ENCODE peak calls at places on chromosome 15, in six cellular contexts. F is HCT116, D is prostate gland, A is GM12892, P is heart left ventricle, Q is NB4. E is an unnamed sample.

GRCh38 chr15:39748276-39748675 is 34.4 kb downstream of the FSIP1 start:
- DNase-seq in F (no peak), D (no peak), A (no peak), P (no peak), Q (no peak), E (no peak)

GRCh38 chr15:79994651-79995050 is 23.7 kb upstream of the BCL2A1 start:
- DNase-seq in F (peak; percentile 16), D (no peak), A (no peak), P (no peak), Q (no peak), E (no peak)

GRCh38 chr15:51801391-51801835 is 28.0 kb upstream of the TMOD3 start:
- DNase-seq in F (peak; percentile 33), D (no peak), A (no peak), P (no peak), Q (peak; percentile 7), E (no peak)

GRCh38 chr15:26945046-26945445 is 25.9 kb upstream of the GABRG3 start:
- DNase-seq in F (no peak), D (no peak), A (no peak), P (no peak), Q (no peak), E (no peak)

GRCh38 chr15:81170504-81170903 is 26.2 kb upstream of the IL16 start:
- DNase-seq in F (no peak), D (no peak), A (no peak), P (no peak), Q (no peak), E (no peak)

GRCh38 chr15:64105113-64105704 is 9.4 kb downstream of the SNX1 start:
- DNase-seq in F (no peak), D (peak; percentile 23), A (no peak), P (no peak), Q (peak; percentile 44), E (no peak)

GRCh38 chr15:51190424-51191068 is 95.8 kb upstream of the TNFAIP8L3 start:
- DNase-seq in F (no peak), D (no peak), A (no peak), P (peak; percentile 73), Q (no peak), E (no peak)

GRCh38 chr15:75725719-75726607 is 13.3 kb upstream of the CSPG4 start:
- DNase-seq in F (no peak), D (no peak), A (no peak), P (peak; percentile 42), Q (peak; percentile 28), E (no peak)

GRCh38 chr15:90001683-90002427 is 731 bp downstream of the ZNF710 start:
- DNase-seq in F (no peak), D (peak; percentile 53), A (peak; percentile 72), P (peak; percentile 76), Q (peak; percentile 84), E (no peak)

GRCh38 chr15:70039917-70040316 is 57.8 kb downstream of the TLE3 start:
- DNase-seq in F (no peak), D (no peak), A (no peak), P (no peak), Q (no peak), E (no peak)

GRCh38 chr15:48077785-48078184 is 43.0 kb upstream of the SLC24A5 start:
- DNase-seq in F (no peak), D (no peak), A (no peak), P (no peak), Q (no peak), E (no peak)

GRCh38 chr15:78570710-78571109 is 5.4 kb downstream of the CHRNA5 start:
- DNase-seq in F (no peak), D (no peak), A (no peak), P (no peak), Q (peak; percentile 40), E (no peak)

GRCh38 chr15:95208988-95209387 is 977.6 kb downstream of the MCTP2 start:
- DNase-seq in F (no peak), D (no peak), A (no peak), P (no peak), Q (peak; percentile 41), E (no peak)

GRCh38 chr15:92882697-92883642 is 17.2 kb upstream of the CHD2 start:
- DNase-seq in F (no peak), D (no peak), A (no peak), P (peak; percentile 78), Q (peak; percentile 49), E (peak; percentile 98)

GRCh38 chr15:65377976-65378366 is at the start of gene IGDCC3:
- DNase-seq in F (no peak), D (no peak), A (no peak), P (no peak), Q (no peak), E (no peak)

GRCh38 chr15:78434134-78434533 is 3.9 kb upstream of the IREB2 start:
- DNase-seq in F (no peak), D (no peak), A (no peak), P (no peak), Q (no peak), E (no peak)

GRCh38 chr15:40358492-40359353 is 704 bp downstream of the DISP2 start:
- DNase-seq in F (no peak), D (no peak), A (no peak), P (no peak), Q (peak; percentile 56), E (no peak)

GRCh38 chr15:85777291-85778106 is 17.2 kb downstream of the KLHL25 start:
- DNase-seq in F (no peak), D (no peak), A (no peak), P (no peak), Q (no peak), E (no peak)
- TF ChIP-seq POLR2A in F (no peak), D (no peak), A (no peak), P (no peak), Q (no peak), E (no peak)

GRCh38 chr15:82808634-82809041 is 790 bp upstream of the WHAMM start:
- DNase-seq in F (no peak), D (no peak), A (no peak), P (no peak), Q (no peak), E (no peak)

GRCh38 chr15:82807920-82808633 is 1.4 kb upstream of the WHAMM start:
- DNase-seq in F (no peak), D (no peak), A (no peak), P (no peak), Q (no peak), E (no peak)

GRCh38 chr15:82810863-82811421 is 1.5 kb downstream of the WHAMM start:
- DNase-seq in F (no peak), D (no peak), A (no peak), P (no peak), Q (peak; percentile 55), E (no peak)

GRCh38 chr15:82809308-82810060 is at the start of gene WHAMM:
- DNase-seq in F (peak; percentile 96), D (peak; percentile 99), A (peak; percentile 66), P (peak; percentile 98), Q (peak; percentile 99), E (peak; percentile 95)

GRCh38 chr15:82810061-82810862 is 834 bp downstream of the WHAMM start:
- DNase-seq in F (no peak), D (no peak), A (no peak), P (peak; percentile 72), Q (peak; percentile 75), E (no peak)
- TF ChIP-seq POLR2A in F (no peak), D (no peak), A (no peak), P (no peak), Q (no peak), E (no peak)

GRCh38 chr15:91517491-91518200 is 335.9 kb upstream of the SLCO3A1 start:
- DNase-seq in F (no peak), D (no peak), A (no peak), P (no peak), Q (peak; percentile 41), E (no peak)
- TF ChIP-seq POLR2A in F (no peak), D (no peak), A (no peak), P (no peak), Q (no peak), E (no peak)

DNA sequence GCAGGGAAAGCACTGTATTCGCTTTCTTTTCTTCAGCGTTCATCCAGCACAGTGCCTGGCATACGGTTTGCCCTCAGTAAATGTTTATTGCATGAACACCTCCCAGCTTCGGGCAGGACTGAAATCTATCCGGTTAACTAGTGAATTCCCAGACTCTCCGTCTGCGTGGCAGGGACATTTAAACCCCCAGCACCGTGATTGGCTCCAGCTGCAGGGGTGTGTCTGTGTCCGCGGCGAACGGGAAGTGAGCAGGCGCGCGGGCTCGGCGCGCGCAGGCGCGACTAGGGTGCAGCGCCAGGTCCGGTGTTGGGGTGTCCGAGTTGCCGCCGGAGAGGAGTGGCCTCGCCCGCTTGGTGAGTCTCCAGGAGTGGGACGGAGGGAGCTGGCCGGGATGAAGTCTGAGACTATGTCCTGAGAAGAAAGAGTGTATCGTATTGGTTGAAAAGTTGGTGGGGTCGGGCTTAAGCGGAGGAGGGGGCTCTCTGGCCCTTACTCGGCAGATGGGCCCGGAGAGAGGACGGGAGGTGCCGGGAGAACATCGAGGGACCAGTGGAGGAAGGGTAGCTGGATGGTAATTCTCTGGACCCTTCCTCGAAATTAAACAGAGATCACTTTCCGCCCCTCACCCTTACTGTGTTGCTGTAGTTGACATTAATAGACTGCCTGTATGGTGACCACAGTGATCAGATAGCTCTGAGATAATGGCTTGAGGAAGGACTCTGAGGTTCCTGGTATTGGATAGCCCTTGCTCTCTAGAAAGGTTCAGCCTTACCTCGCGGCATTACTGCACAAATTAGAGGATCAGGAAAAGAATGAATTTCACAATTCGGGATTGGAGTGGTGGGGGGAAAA is at the start of gene SNAP23:
- DNase-seq in F (peak; percentile 64), D (peak; percentile 96), A (peak; percentile 90), P (peak; percentile 96), Q (peak; percentile 93), E (peak; percentile 70)
- TF ChIP-seq POLR2A in F (peak; percentile 42), D (peak; percentile 98), A (peak; percentile 73), P (peak; percentile 17), Q (peak; percentile 87), E (peak; percentile 86)